ENCODE peak calls at places on chromosomes 16 and 17, in four cellular contexts. U is mesenchymal stem cell, R is neuronal stem cell, J is H9. X is an unnamed sample.

GRCh38 chr16:21033707-21034106 is 116.9 kb downstream of the DNAH3 start:
- DNase-seq in U (no peak), R (no peak), J (no peak), X (no peak)

GRCh38 chr16:69197573-69197972 is 10.6 kb downstream of the SNTB2 start:
- DNase-seq in U (no peak), R (no peak), J (no peak), X (no peak)

GRCh38 chr16:22191966-22192260 is 14.2 kb upstream of the EEF2K start:
- DNase-seq in U (no peak), R (no peak), J (no peak), X (no peak)

GRCh38 chr17:61284174-61284573 is 115.5 kb upstream of the TBX2 start:
- DNase-seq in U (peak; percentile 98), R (no peak), J (no peak), X (no peak)

GRCh38 chr17:52106638-52107261 is 51.8 kb downstream of the CA10 start:
- DNase-seq in U (peak; percentile 29), R (peak; percentile 44), J (no peak), X (peak; percentile 49)

GRCh38 chr16:80618862-80619648 is 78.3 kb downstream of the DYNLRB2 start:
- DNase-seq in U (no peak), R (no peak), J (no peak), X (no peak)

GRCh38 chr17:42329025-42329976 is 41.0 kb downstream of the STAT5A start:
- DNase-seq in U (peak; percentile 57), R (peak; percentile 80), J (peak; percentile 95), X (peak; percentile 43)

GRCh38 chr17:47323382-47324223 is at the start of gene EFCAB13:
- DNase-seq in U (peak; percentile 90), R (peak; percentile 71), J (peak; percentile 98), X (peak; percentile 96)

GRCh38 chr16:4859900-4860255 is 12.6 kb downstream of the UBN1 start:
- DNase-seq in U (no peak), R (no peak), J (no peak), X (no peak)

GRCh38 chr17:59074494-59074893 is 32.2 kb downstream of the TRIM37 start:
- DNase-seq in U (peak; percentile 33), R (no peak), J (no peak), X (no peak)

GRCh38 chr17:57945999-57946797 is 9.0 kb downstream of the CUEDC1 start:
- DNase-seq in U (peak; percentile 75), R (no peak), J (no peak), X (no peak)

GRCh38 chr17:43033947-43034622 is 9.1 kb downstream of the RND2 start:
- DNase-seq in U (no peak), R (peak; percentile 35), J (no peak), X (peak; percentile 84)

GRCh38 chr16:73337371-73337770 is 289.4 kb upstream of the ZFHX3 start:
- DNase-seq in U (no peak), R (no peak), J (no peak), X (no peak)

GRCh38 chr17:60473788-60474187 is 51.5 kb downstream of the CHCT1 start:
- DNase-seq in U (no peak), R (no peak), J (no peak), X (no peak)

GRCh38 chr16:27314986-27315332 is 1.2 kb downstream of the IL4R start:
- DNase-seq in U (no peak), R (no peak), J (no peak), X (no peak)

DNA sequence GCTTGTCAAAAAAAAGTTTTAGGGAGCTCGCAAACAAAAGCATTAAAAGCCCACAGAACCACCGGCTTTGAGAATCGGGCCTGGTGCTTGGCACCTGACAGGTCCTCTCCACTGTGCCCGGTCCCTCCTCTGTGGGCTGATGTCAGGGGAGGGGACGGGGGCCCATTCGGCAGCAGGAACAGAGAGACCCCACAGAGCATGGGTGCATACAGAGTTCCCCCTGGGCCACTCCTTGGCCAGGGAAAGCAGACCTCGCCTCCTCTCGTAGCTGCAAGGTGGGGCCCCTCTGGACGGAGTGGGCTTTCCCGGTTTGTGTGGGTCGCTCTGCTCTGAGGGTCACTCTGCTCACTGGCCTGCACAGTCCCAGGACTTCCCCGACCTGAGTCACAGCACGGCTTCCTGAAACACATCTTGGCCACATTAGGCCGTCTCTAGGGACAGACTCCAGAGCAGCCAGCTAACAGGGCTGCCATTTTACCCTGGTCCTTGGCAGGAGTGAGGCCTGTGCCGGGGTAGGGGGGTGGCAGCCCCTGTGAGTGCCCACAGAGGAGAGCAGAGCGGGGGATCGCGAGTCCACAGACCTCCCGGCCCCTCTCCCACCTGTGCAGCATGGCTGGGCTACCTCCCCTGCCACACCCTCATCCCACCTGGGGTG is 11.1 kb downstream of the CBFA2T3 start:
- DNase-seq in U (no peak), R (no peak), J (no peak), X (no peak)
- H3K27me3 ChIP-seq in U (peaks cover 24% of the 10 kb centered on the region), R (no peaks in the 10 kb centered on the region), J (no peaks in the 10 kb centered on the region), X (no peaks in the 10 kb centered on the region)

GRCh38 chr17:10837987-10838386 is at the start of gene PIRT:
- DNase-seq in U (no peak), R (no peak), J (no peak), X (no peak)
- H3K18ac ChIP-seq in U (no peak within 1 kb of the TSS), R (peak within 1 kb of the TSS; percentile 46), J (no peak within 1 kb of the TSS), X (no peak within 1 kb of the TSS)

DNA sequence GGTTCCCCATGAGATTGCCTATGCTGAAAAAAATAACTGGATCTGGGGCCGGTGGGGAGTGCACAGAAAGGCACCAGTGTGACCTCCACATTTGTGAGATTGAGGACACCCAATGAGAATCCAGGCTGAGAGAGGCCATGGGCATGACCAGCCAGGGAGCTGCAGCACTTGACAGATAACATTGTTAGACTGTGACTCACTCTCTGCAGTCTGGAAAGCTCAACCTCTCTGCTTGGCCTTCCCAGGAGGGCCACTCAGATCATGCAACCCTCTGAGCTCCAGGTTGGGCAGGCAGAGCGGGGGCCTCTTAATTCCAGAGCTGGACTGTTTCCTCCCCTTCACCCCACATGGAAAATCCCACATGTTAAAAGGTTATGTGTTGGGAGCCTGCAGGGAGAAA is 30.1 kb downstream of the FZD2 start:
- DNase-seq in U (peak; percentile 97), R (no peak), J (peak; percentile 78), X (peak; percentile 98)
- H3K23ac ChIP-seq in U (no peak overlapping the region), R (no peak overlapping the region), J (no peak overlapping the region), X (no peak overlapping the region)

GRCh38 chr16:49024896-49025295 is 256.7 kb downstream of the CBLN1 start:
- DNase-seq in U (no peak), R (no peak), J (no peak), X (no peak)
- H3K27me3 ChIP-seq in U (no peaks in the 10 kb centered on the region), R (no peaks in the 10 kb centered on the region), J (no peaks in the 10 kb centered on the region), X (no peaks in the 10 kb centered on the region)

DNA sequence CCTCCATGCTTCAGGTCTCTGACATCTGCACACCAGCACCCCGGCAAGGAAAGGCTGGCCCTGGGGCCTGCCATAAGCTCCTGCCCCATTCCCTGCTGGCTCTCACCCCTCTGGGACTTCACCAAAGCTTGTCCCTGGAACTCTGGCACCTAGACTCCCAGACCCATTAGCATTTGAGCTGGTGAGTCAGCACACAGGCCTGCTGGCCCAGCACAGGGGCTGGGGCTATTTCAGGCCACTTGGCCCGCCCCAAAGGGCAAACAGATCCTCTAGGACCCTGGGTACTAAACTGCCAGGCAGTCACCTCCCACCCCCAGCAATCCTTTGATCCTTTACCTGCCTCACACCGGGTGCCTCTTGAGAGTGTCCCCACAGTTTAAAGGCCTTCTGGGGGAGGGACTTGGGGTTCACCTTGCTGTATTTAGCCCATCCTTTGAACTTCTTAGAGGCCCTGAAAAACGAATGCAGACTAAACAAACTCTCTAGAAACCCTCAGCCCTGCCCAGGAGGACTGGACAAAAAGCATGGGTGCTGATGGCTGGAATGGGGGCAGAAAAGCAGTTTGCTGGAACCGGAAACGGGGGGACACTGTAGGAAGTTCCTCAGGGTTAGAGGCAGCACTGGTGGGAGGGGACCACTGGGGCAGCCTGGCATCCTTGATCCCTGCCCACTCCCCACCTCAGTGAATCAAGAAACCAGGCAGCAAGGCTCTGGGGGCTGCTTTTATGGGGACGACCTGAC is 3.2 kb upstream of the SAMD14 start:
- DNase-seq in U (peak; percentile 77), R (no peak), J (peak; percentile 85), X (peak; percentile 86)
- H3K18ac ChIP-seq in U (no peak overlapping the region), R (no peak overlapping the region), J (no peak overlapping the region), X (no peak overlapping the region)

DNA sequence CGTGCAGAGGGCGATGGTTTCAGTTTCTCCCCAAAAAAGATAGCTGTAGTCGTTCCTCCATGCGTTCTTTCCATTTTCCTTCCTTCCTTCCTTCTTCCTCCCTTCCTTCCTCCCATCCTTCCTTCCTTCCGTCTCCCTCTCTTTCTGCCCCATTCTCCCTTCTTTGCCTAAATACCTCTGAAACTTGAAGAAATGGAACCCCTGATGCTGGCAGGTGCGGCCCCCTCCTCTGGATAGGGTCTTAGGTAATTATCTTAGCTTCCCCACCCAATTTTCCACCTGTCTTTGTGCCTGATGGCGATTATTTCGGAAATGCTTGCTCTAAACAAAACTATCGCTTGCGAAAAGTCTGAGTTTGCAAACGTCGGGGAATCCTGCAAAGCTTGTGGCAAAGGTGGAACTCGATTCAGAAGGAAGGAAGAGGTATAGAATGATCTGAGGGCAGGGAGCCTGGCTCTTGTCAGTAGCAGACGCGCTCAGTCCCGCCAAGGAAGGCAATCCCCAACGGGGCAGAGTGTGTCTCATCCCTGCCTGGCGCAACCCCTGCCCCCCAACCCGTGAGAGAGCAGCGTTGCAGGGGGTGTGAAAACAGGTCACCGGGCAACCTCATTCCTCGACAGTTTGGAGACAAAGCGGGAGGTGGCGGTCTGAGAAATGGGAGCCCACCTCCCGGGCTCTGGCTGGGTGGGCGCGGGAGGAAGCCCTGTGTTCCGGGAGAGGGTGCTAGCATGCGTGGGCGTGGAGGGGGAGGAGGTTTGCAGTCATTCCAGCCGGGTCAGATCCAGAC is 2.9 kb upstream of the CBX8 start:
- DNase-seq in U (no peak), R (no peak), J (peak; percentile 45), X (no peak)
- H3K23ac ChIP-seq in U (no peak overlapping the region), R (peak overlapping the region; percentile 81), J (no peak overlapping the region), X (peak overlapping the region; percentile 15)

GRCh38 chr16:2196162-2196980 is at the start of gene CASKIN1:
- DNase-seq in U (no peak), R (peak; percentile 56), J (no peak), X (peak; percentile 26)
- H3K27me3 ChIP-seq in U (peaks cover 51% of the 10 kb centered on the region), R (peaks cover 2% of the 10 kb centered on the region), J (peaks cover 8% of the 10 kb centered on the region), X (peaks cover 9% of the 10 kb centered on the region)

DNA sequence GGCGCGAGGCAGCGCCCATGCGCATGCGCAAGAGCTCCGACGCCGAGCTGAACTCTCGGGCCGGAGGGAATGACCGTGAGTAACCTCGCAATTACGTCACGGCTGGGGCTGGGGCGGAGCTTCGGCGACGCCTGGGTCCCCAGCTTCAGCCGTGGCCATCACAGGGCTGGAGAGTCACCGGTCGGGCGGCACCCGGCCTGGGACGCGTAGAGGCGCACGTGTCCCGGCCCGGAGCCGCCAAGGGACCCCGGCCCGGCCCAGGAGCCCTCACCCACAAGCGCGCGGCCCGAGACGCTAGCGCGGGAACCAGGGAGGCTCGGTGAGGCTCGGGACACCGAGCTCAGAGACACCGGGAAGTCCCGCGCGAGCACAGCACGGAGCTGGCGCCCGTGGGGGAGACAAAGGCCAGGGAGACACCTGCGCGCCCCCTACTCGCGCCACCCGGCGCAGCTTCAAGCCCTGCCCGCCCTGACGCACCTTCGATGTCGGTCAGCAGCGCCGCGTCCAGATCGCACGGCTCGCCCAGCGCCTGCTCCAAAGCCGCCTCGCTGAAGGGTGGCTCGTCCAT is 452 bp downstream of the SREBF1 start:
- DNase-seq in U (peak; percentile 95), R (peak; percentile 97), J (peak; percentile 98), X (peak; percentile 98)
- H3K18ac ChIP-seq in U (peak overlapping the region; percentile 98), R (peak overlapping the region; percentile 100), J (peak overlapping the region; percentile 96), X (peak overlapping the region; percentile 88)

GRCh38 chr16:87963400-87963799 is 12.2 kb downstream of the BANP start:
- DNase-seq in U (peak; percentile 78), R (no peak), J (no peak), X (no peak)

GRCh38 chr16:87959391-87959968 is 8.2 kb downstream of the BANP start:
- DNase-seq in U (no peak), R (no peak), J (no peak), X (no peak)

GRCh38 chr16:87964049-87964448 is 12.8 kb downstream of the BANP start:
- DNase-seq in U (no peak), R (no peak), J (no peak), X (no peak)

GRCh38 chr16:87958632-87959031 is 7.4 kb downstream of the BANP start:
- DNase-seq in U (no peak), R (no peak), J (no peak), X (no peak)

GRCh38 chr16:87960851-87961250 is 9.6 kb downstream of the BANP start:
- DNase-seq in U (no peak), R (no peak), J (no peak), X (no peak)
- H3K23ac ChIP-seq in U (no peak overlapping the region), R (no peak overlapping the region), J (no peak overlapping the region), X (no peak overlapping the region)

X was measured in mesendoderm.